ENCODE peak calls at places on chromosomes 6 and 20, in nine cellular contexts. One of them, this sample, is unnamed.

GRCh38 chr6:14781707-14782306 is 464.1 kb upstream of the JARID2 start:
- DNase-seq in GM12878: no peak
- DNase-seq in Panc1: no peak
- DNase-seq in HCT116: no peak
- DNase-seq in HepG2: no peak
- DNase-seq in SK-N-SH: no peak
- DNase-seq in A549: no peak
- DNase-seq in HL-60: no peak
- DNase-seq in K562: peak; percentile 47
- DNase-seq in this sample: peak; percentile 28

GRCh38 chr6:4323322-4323721 is 187.9 kb upstream of the ECI2 start:
- DNase-seq in HepG2: no peak
- DNase-seq in GM12878: no peak
- DNase-seq in HCT116: no peak
- DNase-seq in HL-60: no peak
- DNase-seq in A549: no peak
- DNase-seq in K562: no peak
- DNase-seq in SK-N-SH: no peak
- DNase-seq in Panc1: no peak
- DNase-seq in this sample: no peak

GRCh38 chr20:38867062-38867359 is 59.2 kb upstream of the FAM83D start:
- DNase-seq in K562: no peak
- DNase-seq in Panc1: no peak
- DNase-seq in HL-60: no peak
- DNase-seq in A549: no peak
- DNase-seq in HepG2: no peak
- DNase-seq in HCT116: no peak
- DNase-seq in SK-N-SH: peak; percentile 63
- DNase-seq in GM12878: no peak
- DNase-seq in this sample: no peak

GRCh38 chr20:37866051-37866450 is 36.9 kb upstream of the VSTM2L start:
- DNase-seq in A549: no peak
- DNase-seq in HCT116: no peak
- DNase-seq in HepG2: no peak
- DNase-seq in K562: no peak
- DNase-seq in Panc1: no peak
- DNase-seq in GM12878: no peak
- DNase-seq in HL-60: no peak
- DNase-seq in SK-N-SH: no peak
- DNase-seq in this sample: no peak

GRCh38 chr6:21748343-21749063 is 155.0 kb downstream of the SOX4 start:
- DNase-seq in SK-N-SH: no peak
- DNase-seq in HCT116: no peak
- DNase-seq in K562: no peak
- DNase-seq in HL-60: no peak
- DNase-seq in GM12878: no peak
- DNase-seq in A549: no peak
- DNase-seq in HepG2: no peak
- DNase-seq in Panc1: no peak
- DNase-seq in this sample: peak; percentile 60

GRCh38 chr6:41008011-41008410 is 31.0 kb downstream of the UNC5CL start:
- DNase-seq in Panc1: no peak
- DNase-seq in A549: no peak
- DNase-seq in GM12878: no peak
- DNase-seq in HepG2: no peak
- DNase-seq in HL-60: no peak
- DNase-seq in SK-N-SH: no peak
- DNase-seq in K562: no peak
- DNase-seq in HCT116: no peak
- DNase-seq in this sample: no peak

GRCh38 chr20:48826883-48827771 is 672 bp downstream of the PREX1 start:
- DNase-seq in GM12878: no peak
- DNase-seq in A549: no peak
- DNase-seq in Panc1: no peak
- DNase-seq in HL-60: no peak
- DNase-seq in HepG2: no peak
- DNase-seq in K562: no peak
- DNase-seq in SK-N-SH: peak; percentile 64
- DNase-seq in HCT116: no peak
- DNase-seq in this sample: peak; percentile 71

GRCh38 chr20:10316582-10316981 is 98.0 kb downstream of the SNAP25 start:
- DNase-seq in GM12878: peak; percentile 9
- DNase-seq in A549: no peak
- DNase-seq in SK-N-SH: no peak
- DNase-seq in HL-60: no peak
- DNase-seq in HCT116: peak; percentile 22
- DNase-seq in K562: peak; percentile 42
- DNase-seq in HepG2: peak; percentile 78
- DNase-seq in Panc1: peak; percentile 7
- DNase-seq in this sample: peak; percentile 28

GRCh38 chr20:47136782-47137181 is 219.7 kb downstream of the ZMYND8 start:
- DNase-seq in GM12878: no peak
- DNase-seq in SK-N-SH: no peak
- DNase-seq in HL-60: no peak
- DNase-seq in Panc1: no peak
- DNase-seq in HCT116: no peak
- DNase-seq in HepG2: no peak
- DNase-seq in K562: no peak
- DNase-seq in A549: no peak
- DNase-seq in this sample: no peak

GRCh38 chr6:2063547-2063946 is 181.9 kb downstream of the GMDS start:
- DNase-seq in HL-60: no peak
- DNase-seq in GM12878: no peak
- DNase-seq in Panc1: no peak
- DNase-seq in SK-N-SH: no peak
- DNase-seq in HCT116: no peak
- DNase-seq in HepG2: no peak
- DNase-seq in A549: no peak
- DNase-seq in K562: no peak
- DNase-seq in this sample: no peak
- TF ChIP-seq REST in HL-60: no peak
- TF ChIP-seq REST in GM12878: no peak
- TF ChIP-seq REST in Panc1: no peak
- TF ChIP-seq REST in SK-N-SH: no peak
- TF ChIP-seq REST in HCT116: no peak
- TF ChIP-seq REST in HepG2: no peak
- TF ChIP-seq REST in A549: no peak
- TF ChIP-seq REST in K562: no peak
- TF ChIP-seq REST in this sample: no peak

DNA sequence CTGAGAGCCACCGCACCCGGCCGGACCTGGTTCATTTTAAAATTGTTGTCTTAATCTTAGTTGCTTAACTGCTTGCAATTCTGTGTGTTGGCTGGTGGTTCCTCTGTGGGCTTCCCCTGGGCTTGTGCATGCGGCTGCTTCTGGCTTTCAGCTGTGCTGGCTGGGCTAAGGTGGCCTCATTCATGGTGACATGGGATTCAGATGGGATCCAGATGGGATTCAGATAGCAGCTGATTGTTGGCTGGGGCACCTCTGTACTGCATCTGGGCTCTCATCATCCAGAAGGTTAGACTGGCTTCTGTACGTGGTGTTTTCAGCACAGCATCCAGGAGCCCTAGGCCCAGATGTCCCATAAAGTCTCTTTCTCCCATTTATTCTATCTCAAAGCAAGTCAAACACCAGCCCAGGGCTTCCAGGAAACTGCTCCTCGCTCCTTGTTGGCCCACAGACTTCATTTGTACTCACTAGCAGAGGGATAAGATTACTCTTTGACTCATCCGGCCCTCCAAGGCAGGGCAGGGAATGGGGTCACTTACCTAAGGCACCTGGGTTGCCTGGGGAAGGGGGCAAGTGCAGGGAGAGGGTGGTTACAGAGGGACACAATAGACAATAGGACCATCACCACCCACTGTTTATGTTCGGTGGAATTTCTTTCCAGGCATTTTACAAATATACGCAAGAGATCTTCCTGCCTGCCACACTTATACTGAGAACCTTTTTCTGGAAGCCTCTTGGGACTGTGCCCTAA is 10.2 kb upstream of the PEDS1 start:
- DNase-seq in HCT116: no peak
- DNase-seq in HepG2: peak; percentile 47
- DNase-seq in A549: no peak
- DNase-seq in K562: peak; percentile 33
- DNase-seq in SK-N-SH: no peak
- DNase-seq in HL-60: no peak
- DNase-seq in Panc1: no peak
- DNase-seq in GM12878: no peak
- DNase-seq in this sample: no peak
- TF ChIP-seq REST in HCT116: no peak
- TF ChIP-seq REST in HepG2: no peak
- TF ChIP-seq REST in A549: no peak
- TF ChIP-seq REST in K562: no peak
- TF ChIP-seq REST in SK-N-SH: no peak
- TF ChIP-seq REST in HL-60: no peak
- TF ChIP-seq REST in Panc1: no peak
- TF ChIP-seq REST in GM12878: no peak
- TF ChIP-seq REST in this sample: no peak

DNA sequence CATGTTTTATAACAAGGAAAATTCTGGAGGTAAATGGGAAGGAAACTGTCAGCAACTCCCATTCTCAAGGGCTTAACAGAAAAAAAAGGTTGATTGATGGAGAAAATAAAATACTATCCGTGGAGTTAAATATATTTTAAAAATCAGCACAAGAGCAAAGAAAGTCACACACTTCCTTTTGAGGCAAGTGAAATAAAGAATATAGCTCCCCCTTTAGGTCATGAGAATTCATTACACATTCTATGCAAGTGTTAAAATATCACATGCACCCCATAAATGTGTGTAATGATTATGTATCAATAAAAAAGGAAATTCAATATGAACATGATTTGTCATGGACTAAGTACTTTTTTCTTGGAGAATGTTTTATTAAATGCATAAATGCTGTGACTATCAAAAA is 349.2 kb downstream of the TPBG start:
- DNase-seq in K562: peak; percentile 6
- DNase-seq in A549: no peak
- DNase-seq in HCT116: no peak
- DNase-seq in HL-60: no peak
- DNase-seq in GM12878: no peak
- DNase-seq in SK-N-SH: peak; percentile 12
- DNase-seq in Panc1: no peak
- DNase-seq in HepG2: no peak
- DNase-seq in this sample: peak; percentile 36
- TF ChIP-seq REST in K562: no peak
- TF ChIP-seq REST in A549: no peak
- TF ChIP-seq REST in HCT116: no peak
- TF ChIP-seq REST in HL-60: no peak
- TF ChIP-seq REST in GM12878: no peak
- TF ChIP-seq REST in SK-N-SH: no peak
- TF ChIP-seq REST in Panc1: no peak
- TF ChIP-seq REST in HepG2: no peak
- TF ChIP-seq REST in this sample: no peak

DNA sequence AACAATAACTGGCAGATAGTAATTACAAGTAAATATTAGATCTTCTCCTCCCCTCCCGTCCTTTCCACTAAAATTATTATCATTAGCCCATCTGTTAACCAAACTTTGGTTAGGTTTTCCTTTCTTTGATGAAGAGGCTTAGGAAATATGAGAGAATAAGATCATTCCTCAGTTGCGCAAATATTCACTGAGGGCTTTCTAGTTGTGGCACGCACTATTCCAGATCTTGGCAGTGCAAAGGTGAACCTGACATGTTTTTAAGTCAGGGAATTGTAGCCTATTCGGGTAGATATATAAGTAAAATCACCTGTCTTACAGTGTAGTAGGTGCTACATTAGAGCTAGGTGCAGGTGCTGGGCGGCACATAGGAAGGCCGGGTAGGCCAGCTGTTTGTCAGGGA is 31.1 kb downstream of the RNF217 start:
- DNase-seq in A549: no peak
- DNase-seq in HepG2: no peak
- DNase-seq in HCT116: no peak
- DNase-seq in SK-N-SH: no peak
- DNase-seq in GM12878: no peak
- DNase-seq in HL-60: no peak
- DNase-seq in K562: no peak
- DNase-seq in Panc1: no peak
- DNase-seq in this sample: no peak
- TF ChIP-seq REST in A549: no peak
- TF ChIP-seq REST in HepG2: no peak
- TF ChIP-seq REST in HCT116: no peak
- TF ChIP-seq REST in SK-N-SH: no peak
- TF ChIP-seq REST in GM12878: no peak
- TF ChIP-seq REST in HL-60: no peak
- TF ChIP-seq REST in K562: no peak
- TF ChIP-seq REST in Panc1: no peak
- TF ChIP-seq REST in this sample: no peak

This sample was measured in GM23338.